ENCODE peak calls at places on chromosomes 13 and 19, in four cellular contexts. P is thoracic aorta, N is pancreas, K is fibroblast of lung. H is an unnamed sample.

GRCh38 chr19:41957161-41957837 is 1.8 kb downstream of the RABAC1 start:
- DNase-seq in P (no peak), N (no peak), K (no peak), H (no peak)

GRCh38 chr19:6613711-6614110 is 22.8 kb upstream of the CD70 start:
- DNase-seq in P (no peak), N (no peak), K (peak), H (no peak)

GRCh38 chr19:41888926-41889325 is 5.9 kb downstream of the ARHGEF1 start:
- DNase-seq in P (no peak), N (no peak), K (no peak), H (no peak)

GRCh38 chr13:98476106-98476505 is 100.8 kb downstream of the STK24 start:
- DNase-seq in P (no peak), N (no peak), K (no peak), H (no peak)

GRCh38 chr19:2372076-2372612 is 12.1 kb downstream of the TMPRSS9 start:
- DNase-seq in P (no peak), N (no peak), K (no peak), H (no peak)

GRCh38 chr13:89034015-89034414 is 1362.8 kb downstream of the SLITRK5 start:
- DNase-seq in P (no peak), N (no peak), K (no peak), H (no peak)

GRCh38 chr13:51945149-51945548 is 66.1 kb downstream of the ATP7B start:
- DNase-seq in P (no peak), N (no peak), K (no peak), H (no peak)

GRCh38 chr13:51841732-51842131 is 3.2 kb downstream of the TMEM272 start:
- DNase-seq in P (no peak), N (no peak), K (no peak), H (no peak)

GRCh38 chr13:46359731-46360130 is 27.3 kb downstream of the RUBCNL start:
- DNase-seq in P (no peak), N (no peak), K (peak), H (peak)

GRCh38 chr13:74886496-74886895 is 595.5 kb downstream of the TBC1D4 start:
- DNase-seq in P (no peak), N (no peak), K (peak), H (no peak)

GRCh38 chr19:2061936-2062729 is 11.1 kb upstream of the MKNK2 start:
- DNase-seq in P (no peak), N (no peak), K (no peak), H (no peak)

GRCh38 chr13:50428183-50428877 is 413.1 kb downstream of the KCNRG start:
- DNase-seq in P (no peak), N (no peak), K (no peak), H (no peak)

GRCh38 chr19:28023064-28023463 is 1189.9 kb downstream of the UQCRFS1 start:
- DNase-seq in P (no peak), N (no peak), K (peak), H (no peak)

GRCh38 chr19:34041922-34042521 is 130.3 kb upstream of the LSM14A start:
- DNase-seq in P (peak), N (peak), K (peak), H (peak)
- TF ChIP-seq CTCF in P (peak), N (peak), K (peak), H (peak)

GRCh38 chr19:58398545-58398944 is 3.1 kb downstream of the RNF225 start:
- DNase-seq in P (no peak), N (no peak), K (no peak), H (no peak)

GRCh38 chr19:58399903-58400637 is 4.6 kb downstream of the RNF225 start:
- DNase-seq in P (no peak), N (peak), K (no peak), H (no peak)

GRCh38 chr19:58400638-58400915 is 5.1 kb downstream of the RNF225 start:
- DNase-seq in P (no peak), N (no peak), K (no peak), H (no peak)

GRCh38 chr19:58401825-58402433 is 6.5 kb downstream of the RNF225 start:
- DNase-seq in P (no peak), N (peak), K (no peak), H (no peak)

GRCh38 chr19:58400916-58401824 is 5.7 kb downstream of the RNF225 start:
- DNase-seq in P (peak), N (peak), K (peak), H (peak)
- TF ChIP-seq CTCF in P (no peak), N (no peak), K (no peak), H (no peak)

DNA sequence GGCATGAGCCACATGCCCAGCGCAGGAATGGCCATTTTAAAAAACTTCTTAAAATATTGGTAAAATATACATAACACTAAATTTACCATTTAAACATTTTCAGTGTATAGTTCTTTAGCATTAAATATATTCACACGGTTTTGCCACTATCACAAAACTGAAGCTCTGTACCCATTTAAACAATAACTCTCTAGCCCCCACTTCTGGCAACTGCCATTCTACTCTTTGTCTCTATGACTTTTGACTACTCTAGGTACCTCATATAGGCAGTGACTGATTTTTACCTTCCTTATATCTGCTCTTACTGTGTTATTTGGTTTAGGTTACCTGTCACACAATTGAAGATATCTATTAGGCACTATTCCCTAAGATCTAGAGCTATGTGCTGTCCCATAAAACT is 2.3 kb upstream of the KBTBD7 start:
- DNase-seq in P (no peak), N (no peak), K (no peak), H (no peak)
- TF ChIP-seq CTCF in P (no peak), N (no peak), K (no peak), H (peak)

GRCh38 chr19:40717880-40718773 is 1.2 kb downstream of the ITPKC start:
- DNase-seq in P (no peak), N (peak), K (peak), H (no peak)
- TF ChIP-seq CTCF in P (no peak), N (no peak), K (no peak), H (no peak)

GRCh38 chr13:19618925-19619324 is 14.5 kb upstream of the MPHOSPH8 start:
- DNase-seq in P (no peak), N (peak), K (peak), H (peak)
- TF ChIP-seq CTCF in P (no peak), N (peak), K (peak), H (peak)

GRCh38 chr13:43895940-43896339 is 16.2 kb downstream of the LACC1 start:
- DNase-seq in P (no peak), N (no peak), K (peak), H (no peak)

GRCh38 chr13:43894438-43894837 is 14.7 kb downstream of the LACC1 start:
- DNase-seq in P (no peak), N (no peak), K (no peak), H (no peak)
- TF ChIP-seq CTCF in P (no peak), N (no peak), K (no peak), H (peak)

GRCh38 chr19:13225973-13226865 is 76.0 kb downstream of the IER2 start:
- DNase-seq in P (no peak), N (no peak), K (no peak), H (no peak)

GRCh38 chr19:13226983-13227382 is 76.8 kb downstream of the IER2 start:
- DNase-seq in P (no peak), N (no peak), K (no peak), H (no peak)

GRCh38 chr19:13231663-13232062 is 81.5 kb downstream of the IER2 start:
- DNase-seq in P (no peak), N (no peak), K (no peak), H (no peak)

GRCh38 chr19:13229246-13229645 is 79.0 kb downstream of the IER2 start:
- DNase-seq in P (no peak), N (no peak), K (no peak), H (no peak)

DNA sequence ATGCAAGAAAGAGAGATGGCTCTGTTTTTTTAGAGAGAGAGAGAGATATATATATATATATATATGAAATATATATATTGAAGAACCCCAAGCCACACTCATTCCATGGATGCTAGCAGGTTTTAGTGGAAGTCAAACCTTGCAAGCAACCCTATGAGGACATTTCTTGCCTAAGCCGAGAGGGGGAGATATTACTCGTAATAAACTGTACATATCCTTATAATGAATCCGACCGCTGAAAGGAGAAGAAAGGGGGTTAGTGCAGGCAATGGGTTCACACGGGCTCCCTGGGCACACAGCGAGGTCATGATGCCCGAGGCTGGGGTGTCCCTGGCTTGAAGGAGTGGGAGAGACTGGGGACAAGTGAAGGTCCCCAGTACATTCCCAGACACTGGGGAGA is 78.3 kb downstream of the IER2 start:
- DNase-seq in P (no peak), N (no peak), K (no peak), H (no peak)
- TF ChIP-seq CTCF in P (no peak), N (no peak), K (no peak), H (no peak)